ENCODE peak calls at places on chromosome 6, in seven cellular contexts. T, P, L, B, G, K and Y are unnamed samples.

GRCh38 chr6:46925563-46926253 is 4.0 kb upstream of the ADGRF5 start:
- DNase-seq in T (peak), P (no peak), L (no peak), B (no peak), G (peak), K (peak), Y (no peak)

GRCh38 chr6:137661601-137662000 is 167.4 kb upstream of the OLIG3 start:
- DNase-seq in T (peak), P (no peak), L (no peak), B (no peak), G (peak), K (no peak), Y (no peak)

GRCh38 chr6:168280020-168280898 is 39.3 kb downstream of the DACT2 start:
- DNase-seq in T (no peak), P (no peak), L (no peak), B (no peak), G (no peak), K (no peak), Y (no peak)

GRCh38 chr6:34044945-34045595 is 100.8 kb downstream of the GRM4 start:
- DNase-seq in T (no peak), P (no peak), L (no peak), B (no peak), G (no peak), K (no peak), Y (no peak)

GRCh38 chr6:168877821-168878282 is 375.8 kb downstream of the THBS2 start:
- DNase-seq in T (no peak), P (no peak), L (no peak), B (no peak), G (no peak), K (no peak), Y (no peak)

GRCh38 chr6:143396497-143397228 is 53.8 kb downstream of the ADAT2 start:
- DNase-seq in T (peak), P (no peak), L (no peak), B (no peak), G (no peak), K (no peak), Y (no peak)

GRCh38 chr6:106102034-106102433 is 15.9 kb downstream of the PRDM1 start:
- DNase-seq in T (no peak), P (no peak), L (no peak), B (peak), G (no peak), K (no peak), Y (peak)

GRCh38 chr6:76681781-76682180 is 609.3 kb upstream of the IMPG1 start:
- DNase-seq in T (peak), P (no peak), L (no peak), B (no peak), G (no peak), K (no peak), Y (no peak)

GRCh38 chr6:170296746-170297576 is 6.1 kb upstream of the DLL1 start:
- DNase-seq in T (no peak), P (no peak), L (no peak), B (no peak), G (no peak), K (no peak), Y (no peak)

GRCh38 chr6:158711264-158711663 is 61.4 kb downstream of the SYTL3 start:
- DNase-seq in T (peak), P (no peak), L (no peak), B (no peak), G (no peak), K (no peak), Y (no peak)

GRCh38 chr6:103675807-103676406 is 1183.8 kb downstream of the HACE1 start:
- DNase-seq in T (no peak), P (no peak), L (no peak), B (no peak), G (no peak), K (no peak), Y (no peak)

GRCh38 chr6:43246301-43247114 is 3.2 kb downstream of the TTBK1 start:
- DNase-seq in T (peak), P (no peak), L (no peak), B (no peak), G (no peak), K (no peak), Y (no peak)

GRCh38 chr6:106629859-106630163 is 433 bp downstream of the QRSL1 start:
- DNase-seq in T (no peak), P (peak), L (no peak), B (no peak), G (no peak), K (no peak), Y (no peak)

GRCh38 chr6:148239777-148240462 is 102.7 kb upstream of the SASH1 start:
- DNase-seq in T (no peak), P (no peak), L (no peak), B (no peak), G (no peak), K (no peak), Y (peak)

GRCh38 chr6:130872250-130873095 is 45.3 kb downstream of the SMLR1 start:
- DNase-seq in T (peak), P (peak), L (no peak), B (peak), G (peak), K (no peak), Y (no peak)

GRCh38 chr6:53795254-53795701 is 473 bp downstream of the LRRC1 start:
- DNase-seq in T (no peak), P (no peak), L (no peak), B (no peak), G (peak), K (peak), Y (no peak)

GRCh38 chr6:116461563-116462507 is 660 bp downstream of the CALHM6 start:
- DNase-seq in T (peak), P (no peak), L (peak), B (peak), G (peak), K (no peak), Y (no peak)

GRCh38 chr6:19731286-19731685 is 105.9 kb upstream of the ID4 start:
- DNase-seq in T (peak), P (no peak), L (no peak), B (no peak), G (no peak), K (peak), Y (no peak)